ENCODE peak calls at places on chromosomes 1 and 21, in nine cellular contexts. U, F, N, C, D, K, V, L and J are unnamed samples.
A peak's percentile ranks its signal among the peaks of the same experiment; 100 is the strongest.

GRCh38 chr1:180266275-180267210 is 36.5 kb downstream of the LHX4 start:
- DNase-seq in U (no peak), F (no peak), N (no peak), C (no peak), D (no peak), K (no peak), V (no peak), L (no peak), J (no peak)

GRCh38 chr1:162171078-162171477 is 101.6 kb downstream of the NOS1AP start:
- DNase-seq in U (no peak), F (no peak), N (peak; percentile 10), C (no peak), D (no peak), K (no peak), V (no peak), L (no peak), J (no peak)

GRCh38 chr21:37008705-37009104 is 2.2 kb downstream of the RIPPLY3 start:
- DNase-seq in U (no peak), F (no peak), N (no peak), C (no peak), D (no peak), K (no peak), V (no peak), L (no peak), J (no peak)

GRCh38 chr1:63626222-63626621 is 33.0 kb downstream of the PGM1 start:
- DNase-seq in U (no peak), F (no peak), N (no peak), C (no peak), D (no peak), K (no peak), V (no peak), L (no peak), J (no peak)

GRCh38 chr1:160646192-160646591 is 652 bp downstream of the SLAMF1 start:
- DNase-seq in U (no peak), F (no peak), N (no peak), C (no peak), D (no peak), K (no peak), V (no peak), L (no peak), J (no peak)

GRCh38 chr1:50275564-50275963 is 147.7 kb downstream of the DMRTA2 start:
- DNase-seq in U (no peak), F (no peak), N (no peak), C (no peak), D (peak; percentile 18), K (no peak), V (no peak), L (no peak), J (no peak)

GRCh38 chr1:58041621-58042020 is 504.9 kb downstream of the OMA1 start:
- DNase-seq in U (no peak), F (no peak), N (no peak), C (no peak), D (no peak), K (no peak), V (no peak), L (no peak), J (no peak)

GRCh38 chr1:239718571-239718970 is 332.2 kb downstream of the CHRM3 start:
- DNase-seq in U (no peak), F (no peak), N (no peak), C (no peak), D (no peak), K (no peak), V (no peak), L (no peak), J (no peak)

GRCh38 chr1:31793086-31793485 is 22.7 kb downstream of the SPOCD1 start:
- DNase-seq in U (no peak), F (no peak), N (no peak), C (no peak), D (no peak), K (no peak), V (no peak), L (no peak), J (no peak)

GRCh38 chr1:11648732-11649158 is 5.5 kb downstream of the FBXO2 start:
- DNase-seq in U (peak; percentile 46), F (peak; percentile 38), N (no peak), C (no peak), D (no peak), K (peak; percentile 57), V (no peak), L (no peak), J (no peak)

GRCh38 chr1:37472994-37473393 is 1.4 kb upstream of the ZC3H12A start:
- DNase-seq in U (no peak), F (no peak), N (no peak), C (no peak), D (no peak), K (no peak), V (no peak), L (no peak), J (no peak)